ENCODE peak calls at places on chromosomes 4 and X, in four cellular contexts. A is cardiac muscle cell, H is hippocampal formation, K is HTR-8/SVneo. R is an unnamed sample.

GRCh38 chr4:148497258-148497657 is 55.0 kb upstream of the NR3C2 start:
- DNase-seq in A (no peak), H (no peak), K (no peak), R (no peak)

GRCh38 chrX:18984381-18985185 is 669 bp upstream of the PHKA2 start:
- DNase-seq in A (peak; percentile 77), H (peak; percentile 76), K (peak; percentile 43), R (peak; percentile 81)

GRCh38 chrX:67693928-67694327 is 150.1 kb downstream of the AR start:
- DNase-seq in A (peak; percentile 12), H (no peak), K (no peak), R (no peak)

GRCh38 chr4:41670982-41671381 is 77.5 kb downstream of the PHOX2B start:
- DNase-seq in A (no peak), H (no peak), K (no peak), R (no peak)

GRCh38 chr4:19831644-19832285 is 419.9 kb upstream of the SLIT2 start:
- DNase-seq in A (no peak), H (no peak), K (no peak), R (no peak)

GRCh38 chrX:103552236-103552635 is 32.9 kb upstream of the RAB40A start:
- DNase-seq in A (peak; percentile 66), H (no peak), K (no peak), R (no peak)

GRCh38 chrX:48021026-48021900 is 14.5 kb downstream of the SPACA5 start:
- DNase-seq in A (peak; percentile 91), H (peak; percentile 85), K (peak; percentile 51), R (peak; percentile 71)

GRCh38 chr4:174119818-174120217 is 163.6 kb downstream of the FBXO8 start:
- DNase-seq in A (no peak), H (no peak), K (no peak), R (no peak)

GRCh38 chr4:101527186-101527585 is 179.9 kb upstream of the PPP3CA start:
- DNase-seq in A (no peak), H (no peak), K (no peak), R (no peak)

GRCh38 chr4:95124906-95125504 is 367.2 kb downstream of the BMPR1B start:
- DNase-seq in A (peak; percentile 83), H (no peak), K (peak; percentile 25), R (peak; percentile 86)

GRCh38 chr4:48470570-48470969 is 12.6 kb upstream of the SLC10A4 start:
- DNase-seq in A (no peak), H (no peak), K (no peak), R (no peak)

GRCh38 chr4:80255374-80256095 is 10.9 kb upstream of the FGF5 start:
- DNase-seq in A (no peak), H (no peak), K (no peak), R (no peak)

GRCh38 chr4:57158221-57158620 is 48.0 kb upstream of the IGFBP7 start:
- DNase-seq in A (peak; percentile 36), H (peak; percentile 27), K (no peak), R (no peak)

GRCh38 chr4:29224911-29225310 is 1495.3 kb upstream of the PCDH7 start:
- DNase-seq in A (no peak), H (no peak), K (no peak), R (no peak)

GRCh38 chr4:5890063-5890727 is 2.7 kb downstream of the CRMP1 start:
- DNase-seq in A (no peak), H (peak; percentile 42), K (no peak), R (peak; percentile 93)

GRCh38 chr4:128862608-128863313 is 53.3 kb downstream of the JADE1 start:
- DNase-seq in A (no peak), H (no peak), K (no peak), R (no peak)

GRCh38 chrX:34197946-34198345 is 65.8 kb upstream of the FAM47A start:
- DNase-seq in A (no peak), H (no peak), K (no peak), R (no peak)

GRCh38 chr4:174674305-174674840 is 152.1 kb upstream of the HPGD start:
- DNase-seq in A (peak; percentile 63), H (no peak), K (no peak), R (no peak)

GRCh38 chr4:2647403-2648158 is 108.6 kb downstream of the TNIP2 start:
- DNase-seq in A (no peak), H (no peak), K (no peak), R (no peak)

GRCh38 chrX:135520553-135521404 is at the start of gene INTS6L:
- DNase-seq in A (peak; percentile 94), H (peak; percentile 77), K (peak; percentile 28), R (peak; percentile 89)

GRCh38 chr4:123616970-123617392 is 220.4 kb downstream of the SPRY1 start:
- DNase-seq in A (peak; percentile 86), H (peak; percentile 25), K (no peak), R (peak; percentile 42)

GRCh38 chr4:30619679-30620078 is 100.5 kb upstream of the PCDH7 start:
- DNase-seq in A (peak; percentile 77), H (no peak), K (no peak), R (no peak)

GRCh38 chrX:37871626-37872302 is 24.4 kb upstream of the DYNLT3 start:
- DNase-seq in A (peak; percentile 80), H (no peak), K (peak; percentile 37), R (peak; percentile 4)

GRCh38 chrX:98452456-98452855 is 1568.7 kb downstream of the RPA4 start:
- DNase-seq in A (no peak), H (no peak), K (no peak), R (peak; percentile 11)

GRCh38 chr4:95549246-95550138 is 719 bp upstream of the UNC5C start:
- DNase-seq in A (peak; percentile 70), H (peak; percentile 88), K (peak; percentile 7), R (peak; percentile 60)